ENCODE peak calls at places on chromosomes 13 and 19, in six cellular contexts. P is HCT116, F is H1, M is T47D, Y is K562, O is HepG2. G is an unnamed sample.

GRCh38 chr13:72970956-72971355 is 87.8 kb upstream of the KLF5 start:
- DNase-seq in M (no peak), Y (no peak), P (no peak), O (no peak), F (no peak), G (no peak)

GRCh38 chr19:38838208-38838985 is 6.8 kb upstream of the ECH1 start:
- DNase-seq in O (no peak), F (no peak), M (peak), P (peak), Y (no peak), G (no peak)

GRCh38 chr13:26255717-26256277 is 1.9 kb downstream of the CDK8 start:
- DNase-seq in Y (peak), M (no peak), P (no peak), F (no peak), O (peak), G (no peak)

GRCh38 chr13:61170791-61171330 is 244.8 kb downstream of the PCDH20 start:
- DNase-seq in F (no peak), Y (no peak), P (no peak), M (no peak), O (no peak), G (no peak)

GRCh38 chr19:17511724-17512573 is 500 bp downstream of the PGLS start:
- DNase-seq in F (peak), Y (peak), O (peak), P (peak), M (peak), G (peak)

GRCh38 chr19:35207391-35207871 is 21.1 kb downstream of the FAM187B start:
- DNase-seq in P (no peak), M (no peak), F (no peak), O (no peak), Y (no peak), G (no peak)

GRCh38 chr13:106474906-106475305 is 60.6 kb downstream of the EFNB2 start:
- DNase-seq in F (no peak), Y (no peak), M (no peak), P (no peak), O (no peak), G (no peak)

GRCh38 chr13:104015646-104016396 is 949.6 kb upstream of the SLC10A2 start:
- DNase-seq in Y (no peak), F (no peak), O (no peak), M (no peak), P (no peak), G (no peak)

GRCh38 chr19:41563847-41564514 is 12.0 kb upstream of the CEACAM21 start:
- DNase-seq in P (no peak), O (no peak), Y (no peak), F (no peak), M (no peak), G (no peak)

GRCh38 chr19:19134687-19135158 is 3.6 kb downstream of the TMEM161A start:
- DNase-seq in O (no peak), Y (peak), F (peak), P (no peak), M (no peak), G (no peak)

GRCh38 chr13:101490400-101491015 is 38.0 kb downstream of the ITGBL1 start:
- DNase-seq in M (no peak), F (no peak), O (no peak), P (no peak), Y (no peak), G (no peak)

GRCh38 chr13:110274687-110275086 is 32.3 kb downstream of the COL4A1 start:
- DNase-seq in Y (no peak), F (peak), O (no peak), M (peak), P (no peak), G (no peak)

GRCh38 chr13:46554971-46555370 is 2.0 kb downstream of the LRCH1 start:
- DNase-seq in O (no peak), Y (no peak), P (no peak), M (no peak), F (no peak), G (no peak)

GRCh38 chr19:6527893-6528543 is 2.8 kb upstream of the TNFSF9 start:
- DNase-seq in F (no peak), P (no peak), M (no peak), Y (no peak), O (no peak), G (peak)

DNA sequence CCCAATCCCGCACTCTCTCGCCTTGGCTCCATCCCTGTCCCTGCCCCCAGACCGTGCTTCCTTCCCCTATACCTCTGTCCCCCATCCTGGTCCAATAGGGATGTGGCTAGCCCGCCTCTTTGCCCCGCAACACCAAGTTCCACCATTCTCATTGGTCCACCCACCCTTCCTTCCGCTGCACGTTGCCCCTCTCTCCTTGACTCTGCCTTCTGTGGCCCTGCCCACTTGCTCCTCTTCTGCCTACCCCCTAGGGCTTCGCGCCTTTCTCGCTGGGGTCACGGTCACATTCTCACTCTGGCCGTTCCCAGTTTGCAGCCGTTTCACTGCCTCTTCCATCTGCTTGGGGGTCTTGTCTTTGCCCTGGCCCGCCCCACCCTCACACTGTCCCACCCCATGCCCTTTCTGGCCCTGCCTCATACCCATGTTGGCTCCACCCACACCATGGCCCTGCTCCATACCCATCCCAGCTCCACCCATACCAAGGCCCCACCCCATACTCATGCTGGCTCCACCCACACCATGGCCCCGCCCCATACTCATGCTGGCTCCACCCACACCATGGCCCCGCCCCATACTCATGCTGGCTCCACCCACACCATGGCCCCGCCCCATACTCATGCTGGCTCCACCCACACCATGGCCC is 4.5 kb upstream of the ARHGAP45 start:
- DNase-seq in M (no peak), Y (peak), O (no peak), P (no peak), F (peak), G (no peak)
- TF ChIP-seq JUND in M (no peak), Y (no peak), O (no peak), P (no peak), F (no peak), G (no peak)

DNA sequence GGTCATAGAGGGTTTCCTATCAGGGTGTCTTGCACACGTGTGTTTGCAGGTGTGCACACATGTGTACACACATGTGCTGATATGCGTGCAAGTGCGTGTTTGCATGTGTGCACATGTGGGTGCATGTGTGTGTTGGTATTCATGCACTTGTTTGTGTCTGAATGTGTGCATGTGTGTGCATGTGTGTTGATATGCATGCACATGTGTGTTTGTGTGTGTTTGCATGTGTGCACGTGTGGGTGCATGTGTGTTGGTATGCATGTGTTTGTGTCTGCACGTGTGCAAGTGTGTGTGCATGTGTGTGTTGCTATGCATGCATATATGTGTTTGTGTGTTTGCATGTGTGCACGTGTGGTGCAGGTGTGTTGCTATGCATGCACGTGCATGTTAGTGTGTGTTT is 150.5 kb downstream of the SOX1 start:
- DNase-seq in P (no peak), F (no peak), O (no peak), Y (no peak), M (no peak), G (no peak)
- TF ChIP-seq JUND in P (no peak), F (no peak), O (no peak), Y (no peak), M (no peak), G (no peak)

GRCh38 chr13:71156550-71156949 is 710.5 kb downstream of the DACH1 start:
- DNase-seq in O (no peak), F (no peak), Y (no peak), M (no peak), P (no peak), G (no peak)
- TF ChIP-seq JUND in O (no peak), F (no peak), Y (no peak), M (no peak), P (no peak), G (no peak)

DNA sequence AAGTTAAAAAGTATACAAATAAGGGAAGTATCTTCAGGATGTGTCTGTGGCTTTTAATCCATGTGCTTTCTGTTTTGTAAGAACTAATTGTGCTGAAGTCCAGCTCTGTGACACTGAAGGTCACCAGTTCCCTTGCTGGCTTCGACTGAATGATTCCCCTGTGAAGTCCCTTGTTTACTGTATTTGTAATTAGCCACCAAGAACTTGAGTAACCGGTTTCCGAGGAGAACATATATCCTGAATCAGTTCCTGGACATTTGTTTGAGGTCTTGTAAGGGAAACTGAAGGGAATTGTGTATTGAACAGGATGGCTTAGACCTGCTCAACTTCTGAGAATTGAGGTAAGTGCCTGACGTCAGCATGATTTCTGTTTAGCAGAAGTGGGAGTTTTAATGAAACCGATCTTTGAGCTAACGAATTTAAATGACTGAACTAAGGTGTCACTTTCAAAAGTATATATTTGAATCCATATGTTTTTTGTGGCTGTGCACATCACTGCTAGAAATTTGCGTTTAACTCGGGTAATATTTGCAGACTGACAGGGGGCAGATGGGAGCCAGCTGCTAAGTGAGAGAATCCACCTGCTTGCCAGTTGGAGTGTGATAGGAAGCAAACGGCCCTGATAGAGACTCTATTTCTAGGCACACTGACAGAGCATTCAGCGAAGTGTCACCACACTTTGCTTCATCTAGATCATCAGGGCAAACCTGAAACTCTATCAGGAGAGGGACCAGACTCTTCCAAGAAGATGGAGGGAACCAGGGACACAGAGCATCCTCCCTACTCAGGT is 530.0 kb downstream of the RFC3 start:
- DNase-seq in Y (no peak), M (peak), O (peak), P (no peak), F (no peak), G (no peak)
- TF ChIP-seq JUND in Y (no peak), M (no peak), O (no peak), P (no peak), F (no peak), G (no peak)